ENCODE peak calls at places on chromosomes 5 and 9, in four cellular contexts. E is KBM-7; Z is stimulated activated CD8-positive, alpha-beta memory T cell treated with anti-CD3 and anti-CD28 coated beads, Interleukin-7, amount 100 ng/mL, for 48 hours; R is CD8-positive, alpha-beta T cell. P is an unnamed sample.

GRCh38 chr5:92991681-92992472 is 589.1 kb downstream of the NR2F1-AS1 start:
- DNase-seq in E (no peak), Z (no peak), R (no peak), P (no peak)

GRCh38 chr5:151095341-151096000 is 14.6 kb upstream of the TNIP1 start:
- DNase-seq in E (peak; percentile 46), Z (no peak), R (no peak), P (no peak)

GRCh38 chr9:92180669-92181181 is 65.5 kb upstream of the SPTLC1 start:
- DNase-seq in E (peak; percentile 54), Z (no peak), R (no peak), P (no peak)

GRCh38 chr5:169906745-169907649 is 73.3 kb downstream of the INSYN2B start:
- DNase-seq in E (no peak), Z (no peak), R (no peak), P (no peak)

GRCh38 chr5:181224390-181225234 is 1.5 kb downstream of the TRIM41 start:
- DNase-seq in E (peak; percentile 44), Z (no peak), R (peak; percentile 43), P (peak; percentile 43)

GRCh38 chr9:115385383-115386122 is 267.6 kb upstream of the TNC start:
- DNase-seq in E (no peak), Z (no peak), R (no peak), P (no peak)

GRCh38 chr5:149940077-149940574 is 4.5 kb downstream of the PDE6A start:
- DNase-seq in E (peak; percentile 52), Z (no peak), R (no peak), P (no peak)

GRCh38 chr5:173535976-173536639 is 80.3 kb downstream of the BOD1 start:
- DNase-seq in E (no peak), Z (no peak), R (no peak), P (no peak)

GRCh38 chr5:141508808-141509611 is 20.1 kb downstream of the PCDHGC5 start:
- DNase-seq in E (peak; percentile 95), Z (no peak), R (no peak), P (no peak)

GRCh38 chr9:128429505-128430086 is 8.9 kb downstream of the CERCAM start:
- DNase-seq in E (no peak), Z (no peak), R (no peak), P (no peak)

GRCh38 chr5:32679218-32679617 is 31.9 kb upstream of the NPR3 start:
- DNase-seq in E (peak; percentile 10), Z (no peak), R (no peak), P (no peak)

GRCh38 chr9:96500696-96501660 is 51.0 kb downstream of the HABP4 start:
- DNase-seq in E (no peak), Z (no peak), R (no peak), P (no peak)

GRCh38 chr5:143372187-143372829 is 31.2 kb downstream of the NR3C1 start:
- DNase-seq in E (no peak), Z (no peak), R (no peak), P (no peak)

GRCh38 chr5:176639981-176640380 is 7.3 kb upstream of the TSPAN17 start:
- DNase-seq in E (no peak), Z (no peak), R (no peak), P (no peak)

GRCh38 chr5:6194261-6194875 is 184.0 kb downstream of the MED10 start:
- DNase-seq in E (no peak), Z (no peak), R (no peak), P (no peak)

GRCh38 chr5:464446-464842 is 21.5 kb downstream of the EXOC3 start:
- DNase-seq in E (peak; percentile 45), Z (no peak), R (no peak), P (no peak)

GRCh38 chr5:92403308-92403707 is 1020.2 kb upstream of the ARRDC3 start:
- DNase-seq in E (no peak), Z (no peak), R (no peak), P (no peak)

GRCh38 chr9:126488881-126489404 is 124.8 kb upstream of the LMX1B start:
- DNase-seq in E (no peak), Z (no peak), R (no peak), P (no peak)

GRCh38 chr5:126947146-126948010 is 83.0 kb downstream of the MARCHF3 start:
- DNase-seq in E (peak; percentile 18), Z (no peak), R (no peak), P (no peak)

GRCh38 chr5:176365663-176366574 is 632 bp downstream of the ARL10 start:
- DNase-seq in E (no peak), Z (no peak), R (no peak), P (no peak)

GRCh38 chr5:58496488-58496887 is 5.3 kb downstream of the GAPT start:
- DNase-seq in E (peak; percentile 34), Z (no peak), R (no peak), P (no peak)

GRCh38 chr9:99807276-99807852 is 14.3 kb upstream of the NR4A3 start:
- DNase-seq in E (peak; percentile 81), Z (no peak), R (peak; percentile 67), P (peak; percentile 68)

GRCh38 chr9:17509698-17510097 is 69.2 kb upstream of the SH3GL2 start:
- DNase-seq in E (no peak), Z (no peak), R (no peak), P (no peak)

GRCh38 chr9:113620377-113621161 is 157.0 kb downstream of the RGS3 start:
- DNase-seq in E (no peak), Z (peak; percentile 51), R (no peak), P (no peak)